ENCODE peak calls at places on chromosomes 5 and 9, in ten cellular contexts. D is left ventricle myocardium inferior; U is RWPE1; X is lung; R is activated CD4-positive, alpha-beta T cell treated with anti-CD3 and anti-CD28 coated beads, Interleukin-2, amount 50 U/mL, for 48 hours; T is osteocyte; E is naive thymus-derived CD8-positive, alpha-beta T cell; B is GM23338; Y is HT1080; Q is CD8-positive, alpha-beta memory T cell. Z is an unnamed sample.

GRCh38 chr9:126722252-126722921 is 82.5 kb upstream of the ZBTB43 start:
- DNase-seq in U (peak), E (peak), Y (peak), X (peak), D (peak), T (peak), Q (peak), B (peak), R (peak), Z (peak)

GRCh38 chr5:16510123-16510522 is 44.5 kb upstream of the ZNF622 start:
- DNase-seq in T (no peak), Y (no peak), X (no peak), R (no peak), E (no peak), B (no peak), U (no peak), Q (no peak), D (no peak), Z (no peak)

GRCh38 chr9:136756134-136756438 is 2.0 kb downstream of the LCN8 start:
- DNase-seq in E (no peak), T (no peak), B (no peak), Q (no peak), U (no peak), Y (no peak), X (no peak), D (no peak), R (no peak), Z (no peak)

GRCh38 chr9:101399641-101399965 is 952 bp downstream of the ZNF189 start:
- DNase-seq in X (no peak), D (no peak), Y (no peak), B (no peak), Q (no peak), E (no peak), R (no peak), T (no peak), U (no peak), Z (peak)

GRCh38 chr5:151770383-151771258 is 1.1 kb upstream of the G3BP1 start:
- DNase-seq in Q (no peak), B (peak), R (peak), U (peak), Y (no peak), E (peak), T (no peak), D (peak), X (peak), Z (peak)

GRCh38 chr9:95197692-95198271 is 119.7 kb downstream of the FANCC start:
- DNase-seq in Y (peak), Q (no peak), X (no peak), B (no peak), T (no peak), R (no peak), D (no peak), U (peak), E (no peak), Z (peak)

GRCh38 chr9:38103340-38103739 is 34.3 kb upstream of the SHB start:
- DNase-seq in T (no peak), D (no peak), R (no peak), Q (no peak), U (no peak), Y (no peak), E (no peak), B (no peak), X (no peak), Z (no peak)

GRCh38 chr5:61332369-61332745 is 299 bp downstream of the ZSWIM6 start:
- DNase-seq in U (no peak), R (peak), E (peak), T (no peak), X (peak), Q (no peak), B (peak), D (peak), Y (no peak), Z (peak)

GRCh38 chr9:935348-935965 is 41.0 kb upstream of the DMRT3 start:
- DNase-seq in E (no peak), X (peak), D (no peak), Q (no peak), Y (no peak), B (no peak), T (no peak), U (peak), R (no peak), Z (peak)

GRCh38 chr9:93193373-93193725 is 9.4 kb downstream of the WNK2 start:
- DNase-seq in R (no peak), X (no peak), Q (no peak), D (no peak), Y (no peak), T (no peak), E (no peak), U (no peak), B (no peak), Z (no peak)

GRCh38 chr5:59164041-59164830 is 581.4 kb downstream of the RAB3C start:
- DNase-seq in T (no peak), R (no peak), Q (no peak), E (no peak), B (no peak), X (no peak), U (no peak), D (no peak), Y (no peak), Z (no peak)

Z was measured in M059J.